ENCODE peak calls at places on chromosomes 2 and 18, in eight cellular contexts. H is A549, V is progenitor cell of endocrine pancreas, O is tibial artery, C is fibroblast of villous mesenchyme, W is GM12878, D is HFFc6, Y is brain microvascular endothelial cell. E is an unnamed sample.

GRCh38 chr2:88556026-88556425 is 71.2 kb downstream of the EIF2AK3 start:
- DNase-seq in H (no peak), C (no peak), D (no peak), Y (no peak), W (no peak), O (no peak), V (no peak), E (no peak)

GRCh38 chr2:154720642-154721041 is 22.1 kb downstream of the KCNJ3 start:
- DNase-seq in O (no peak), H (no peak), C (no peak), D (no peak), Y (no peak), V (no peak), W (no peak), E (no peak)

GRCh38 chr2:188678921-188679320 is 295.3 kb upstream of the COL3A1 start:
- DNase-seq in O (no peak), W (no peak), V (no peak), D (no peak), C (peak), H (peak), Y (peak), E (no peak)

GRCh38 chr2:240522406-240522805 is 35.4 kb downstream of the ANKMY1 start:
- DNase-seq in V (no peak), Y (no peak), O (no peak), D (no peak), H (no peak), C (no peak), W (no peak), E (no peak)

GRCh38 chr18:76357585-76358265 is 137.3 kb downstream of the ZNF516 start:
- DNase-seq in O (no peak), V (no peak), C (peak), Y (no peak), D (no peak), W (no peak), H (no peak), E (no peak)

GRCh38 chr18:24089059-24089458 is 49.8 kb upstream of the CABYR start:
- DNase-seq in V (no peak), C (no peak), Y (no peak), O (no peak), D (no peak), W (no peak), H (no peak), E (no peak)

GRCh38 chr2:63692002-63692606 is 103.3 kb downstream of the MDH1 start:
- DNase-seq in Y (peak), O (no peak), D (peak), V (no peak), C (peak), H (peak), W (no peak), E (peak)

GRCh38 chr2:145036421-145036901 is 516.5 kb upstream of the ZEB2 start:
- DNase-seq in Y (peak), W (no peak), V (no peak), D (no peak), O (no peak), H (peak), C (peak), E (peak)

GRCh38 chr2:29260151-29260772 is 145.0 kb downstream of the CLIP4 start:
- DNase-seq in C (peak), O (no peak), D (peak), V (no peak), Y (peak), H (no peak), W (no peak), E (no peak)

GRCh38 chr2:64695656-64696310 is 42.1 kb upstream of the SERTAD2 start:
- DNase-seq in V (no peak), D (peak), W (no peak), Y (no peak), C (no peak), O (no peak), H (no peak), E (peak)

GRCh38 chr2:202721621-202722020 is 86.9 kb downstream of the FAM117B start:
- DNase-seq in C (peak), O (no peak), D (peak), V (no peak), Y (peak), H (no peak), W (no peak), E (no peak)

GRCh38 chr18:63366270-63366990 is 576 bp downstream of the KDSR start:
- DNase-seq in H (peak), D (peak), Y (peak), V (peak), O (peak), W (no peak), C (peak), E (no peak)

GRCh38 chr18:48295586-48296311 is 113.4 kb downstream of the ZBTB7C start:
- DNase-seq in C (no peak), D (no peak), H (no peak), Y (no peak), W (no peak), V (no peak), O (peak), E (no peak)

GRCh38 chr2:1843646-1844045 is 99.3 kb upstream of the PXDN start:
- DNase-seq in W (no peak), C (no peak), Y (no peak), V (no peak), H (no peak), D (no peak), O (peak), E (no peak)

GRCh38 chr2:42663106-42663755 is 94.8 kb downstream of the MTA3 start:
- DNase-seq in C (peak), H (peak), Y (peak), V (peak), O (peak), W (peak), D (peak), E (peak)

GRCh38 chr18:70420151-70420898 is 131.5 kb downstream of the SOCS6 start:
- DNase-seq in Y (peak), O (no peak), C (peak), D (peak), V (no peak), W (no peak), H (peak), E (peak)

GRCh38 chr2:46943881-46944798 is 28.5 kb upstream of the MCFD2 start:
- DNase-seq in W (peak), O (no peak), Y (no peak), D (no peak), C (no peak), V (no peak), H (no peak), E (no peak)

GRCh38 chr18:12336887-12337286 is 28.8 kb downstream of the TUBB6 start:
- DNase-seq in W (no peak), D (peak), C (peak), V (no peak), H (no peak), Y (peak), O (no peak), E (peak)

GRCh38 chr18:13568443-13569392 is 157.6 kb downstream of the FAM210A start:
- DNase-seq in O (peak), Y (no peak), W (peak), H (peak), C (no peak), V (no peak), D (no peak), E (no peak)

GRCh38 chr18:59814872-59815271 is 84.9 kb upstream of the PMAIP1 start:
- DNase-seq in C (peak), V (no peak), Y (peak), H (peak), O (no peak), W (no peak), D (peak), E (no peak)

GRCh38 chr18:28177828-28178635 is 1.1 kb upstream of the CDH2 start:
- DNase-seq in Y (peak), V (peak), W (no peak), O (no peak), D (peak), H (peak), C (peak), E (no peak)

GRCh38 chr2:205989291-205990071 is 96.5 kb downstream of the INO80D start:
- DNase-seq in D (no peak), O (no peak), Y (no peak), C (peak), H (no peak), W (no peak), V (no peak), E (no peak)

GRCh38 chr2:11491348-11491930 is 25.5 kb upstream of the E2F6 start:
- DNase-seq in V (no peak), C (no peak), H (no peak), O (no peak), D (no peak), W (no peak), Y (no peak), E (no peak)

GRCh38 chr2:6934329-6934728 is 17.1 kb downstream of the RNF144A start:
- DNase-seq in O (no peak), Y (no peak), C (no peak), W (no peak), D (no peak), H (no peak), V (no peak), E (no peak)

GRCh38 chr2:215750763-215751162 is 262.6 kb downstream of the MREG start:
- DNase-seq in D (no peak), C (no peak), W (no peak), V (no peak), H (no peak), Y (no peak), O (no peak), E (no peak)

GRCh38 chr2:190809139-190809764 is 71.4 kb upstream of the GLS start:
- DNase-seq in C (peak), D (no peak), W (no peak), V (no peak), O (no peak), H (no peak), Y (no peak), E (no peak)

GRCh38 chr2:66665124-66665984 is 230.4 kb downstream of the MEIS1 start:
- DNase-seq in Y (no peak), W (no peak), C (peak), O (no peak), H (no peak), V (no peak), D (peak), E (no peak)

GRCh38 chr2:27765621-27766286 is 5.8 kb upstream of the MRPL33 start:
- DNase-seq in D (no peak), W (no peak), H (peak), Y (no peak), C (peak), O (peak), V (no peak), E (no peak)

GRCh38 chr2:158192515-158193234 is 91.0 kb downstream of the UPP2 start:
- DNase-seq in V (no peak), O (no peak), C (no peak), D (no peak), W (no peak), Y (no peak), H (no peak), E (no peak)

GRCh38 chr2:33342171-33342570 is 134.3 kb upstream of the RASGRP3 start:
- DNase-seq in W (no peak), Y (no peak), O (no peak), C (no peak), H (no peak), D (no peak), V (no peak), E (no peak)

GRCh38 chr2:218229239-218229638 is 12.2 kb downstream of the ARPC2 start:
- DNase-seq in W (peak), C (peak), O (no peak), Y (peak), V (no peak), D (peak), H (peak), E (peak)

GRCh38 chr2:138814123-138814883 is 34.1 kb upstream of the NXPH2 start:
- DNase-seq in Y (no peak), H (peak), V (no peak), D (no peak), C (no peak), O (no peak), W (no peak), E (no peak)
- TF ChIP-seq CTCF in Y (peak), H (no peak), V (no peak), D (no peak), C (peak), O (no peak), W (peak), E (no peak)

GRCh38 chr2:96599941-96600340 is 38.2 kb downstream of the KANSL3 start:
- DNase-seq in D (no peak), Y (no peak), C (no peak), O (no peak), V (no peak), W (no peak), H (no peak), E (no peak)

GRCh38 chr2:96601382-96602292 is 36.5 kb downstream of the KANSL3 start:
- DNase-seq in D (no peak), H (no peak), W (no peak), Y (no peak), C (no peak), V (no peak), O (no peak), E (no peak)

GRCh38 chr2:96602330-96602823 is 35.7 kb downstream of the KANSL3 start:
- DNase-seq in D (no peak), V (no peak), Y (no peak), W (no peak), C (no peak), H (peak), O (no peak), E (no peak)

GRCh38 chr2:96608459-96609455 is 29.4 kb downstream of the KANSL3 start:
- DNase-seq in D (peak), C (peak), W (peak), Y (peak), H (peak), V (no peak), O (no peak), E (no peak)

GRCh38 chr2:96604104-96604503 is 34.0 kb downstream of the KANSL3 start:
- DNase-seq in V (no peak), O (no peak), Y (no peak), D (no peak), H (peak), W (no peak), C (no peak), E (no peak)
- TF ChIP-seq CTCF in V (peak), O (no peak), Y (peak), D (peak), H (no peak), W (no peak), C (peak), E (no peak)

GRCh38 chr18:80198994-80199748 is 48.1 kb downstream of the PARD6G start:
- DNase-seq in O (no peak), C (no peak), W (no peak), H (no peak), D (no peak), Y (no peak), V (no peak), E (no peak)

GRCh38 chr18:80194874-80195570 is 52.3 kb downstream of the PARD6G start:
- DNase-seq in O (no peak), H (no peak), W (peak), V (no peak), D (no peak), C (no peak), Y (no peak), E (no peak)

GRCh38 chr18:80198391-80198790 is 48.9 kb downstream of the PARD6G start:
- DNase-seq in V (no peak), D (no peak), Y (no peak), O (no peak), H (no peak), C (no peak), W (no peak), E (no peak)

GRCh38 chr18:80197490-80197889 is 49.8 kb downstream of the PARD6G start:
- DNase-seq in O (no peak), D (no peak), H (no peak), V (no peak), C (peak), Y (no peak), W (no peak), E (no peak)

GRCh38 chr18:80196528-80197320 is 50.6 kb downstream of the PARD6G start:
- DNase-seq in Y (peak), D (peak), W (no peak), V (no peak), H (no peak), C (peak), O (no peak), E (no peak)
- TF ChIP-seq CTCF in Y (no peak), D (no peak), W (no peak), V (no peak), H (no peak), C (no peak), O (no peak), E (no peak)

GRCh38 chr2:10447300-10448207 is 573 bp downstream of the ODC1 start:
- DNase-seq in O (no peak), H (peak), Y (peak), C (peak), D (peak), V (peak), W (peak), E (no peak)
- TF ChIP-seq CTCF in O (no peak), H (no peak), Y (peak), C (peak), D (no peak), V (no peak), W (no peak), E (no peak)

GRCh38 chr2:159521272-159521671 is 95.1 kb downstream of the BAZ2B start:
- DNase-seq in V (no peak), C (no peak), H (no peak), W (no peak), O (no peak), Y (no peak), D (no peak), E (no peak)

GRCh38 chr2:159515482-159515881 is 100.9 kb downstream of the BAZ2B start:
- DNase-seq in H (no peak), Y (no peak), D (no peak), W (no peak), O (no peak), C (no peak), V (no peak), E (no peak)

GRCh38 chr2:159513745-159514144 is 102.6 kb downstream of the BAZ2B start:
- DNase-seq in Y (no peak), O (no peak), W (no peak), V (no peak), D (no peak), C (no peak), H (no peak), E (no peak)

GRCh38 chr2:159518321-159519005 is 97.9 kb downstream of the BAZ2B start:
- DNase-seq in Y (no peak), H (no peak), C (peak), D (no peak), W (no peak), V (no peak), O (no peak), E (no peak)

DNA sequence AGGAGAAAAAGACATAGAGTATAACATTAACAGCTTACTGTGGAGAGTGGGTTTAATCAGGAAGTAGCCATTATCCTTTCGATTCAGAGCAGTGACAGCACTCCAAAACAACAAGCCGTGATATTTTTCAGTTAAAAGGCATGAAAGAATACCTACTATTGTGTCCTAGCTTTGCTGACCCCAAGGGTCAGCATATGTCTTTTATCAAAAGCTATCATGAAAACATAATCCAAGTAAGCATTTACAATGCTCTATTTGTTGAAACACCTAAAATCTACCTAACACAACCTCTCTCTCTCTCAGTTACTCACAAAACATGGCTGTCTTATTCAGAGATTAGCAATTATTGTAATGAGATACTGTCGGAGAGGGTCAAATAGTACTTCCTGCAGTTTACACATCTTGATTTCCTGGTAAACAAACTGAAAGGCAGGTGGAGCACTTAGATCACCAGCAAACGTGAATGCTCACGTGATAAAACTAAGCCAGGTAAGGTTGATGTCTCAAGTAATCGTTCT is 100.0 kb downstream of the BAZ2B start:
- DNase-seq in O (no peak), Y (peak), H (peak), C (peak), D (peak), V (no peak), W (peak), E (no peak)
- TF ChIP-seq CTCF in O (no peak), Y (no peak), H (no peak), C (no peak), D (no peak), V (no peak), W (peak), E (no peak)

DNA sequence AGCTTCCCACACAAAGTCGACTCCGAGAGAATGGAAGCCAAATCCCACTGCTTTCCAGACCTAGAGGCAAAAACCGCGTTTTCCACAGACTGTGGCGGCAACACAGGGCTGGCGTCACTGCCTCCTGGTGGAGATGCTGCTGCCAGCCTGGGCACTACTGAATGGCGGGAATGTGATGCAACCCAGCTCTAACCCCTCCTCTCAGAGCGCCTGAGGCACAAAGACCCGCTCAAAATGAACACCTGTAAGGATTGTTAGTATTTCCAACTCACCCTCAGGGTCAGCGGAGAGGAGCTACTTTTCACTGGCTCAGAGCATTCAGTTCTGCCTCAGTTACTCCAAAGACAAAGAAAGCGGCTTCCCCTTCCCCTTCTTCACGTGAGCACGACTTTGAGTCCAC is 548.0 kb upstream of the SALL3 start:
- DNase-seq in V (no peak), O (no peak), W (no peak), H (no peak), Y (no peak), C (no peak), D (no peak), E (no peak)
- TF ChIP-seq CTCF in V (peak), O (no peak), W (no peak), H (no peak), Y (no peak), C (no peak), D (no peak), E (no peak)

E was measured in AG09319.